ENCODE peak calls at places on chromosomes 13 and 19, in six cellular contexts. One of them, this sample, is unnamed. For H3K9me3, the result is how much of the 10 kb centered on the place peaks cover.

GRCh38 chr13:106640515-106640914 is 72.6 kb upstream of the ARGLU1 start:
- DNase-seq in pancreas: no peak
- DNase-seq in WERI-Rb-1: no peak
- DNase-seq in tibial artery: no peak
- DNase-seq in heart right ventricle: no peak
- DNase-seq in IMR-90: no peak
- DNase-seq in this sample: no peak

GRCh38 chr19:49564616-49565045 is 15.7 kb downstream of the NOSIP start:
- DNase-seq in pancreas: no peak
- DNase-seq in IMR-90: no peak
- DNase-seq in heart right ventricle: no peak
- DNase-seq in tibial artery: no peak
- DNase-seq in WERI-Rb-1: no peak
- DNase-seq in this sample: no peak

GRCh38 chr19:36449059-36449670 is 30.7 kb upstream of the ZFP82 start:
- DNase-seq in heart right ventricle: no peak
- DNase-seq in WERI-Rb-1: no peak
- DNase-seq in tibial artery: no peak
- DNase-seq in IMR-90: no peak
- DNase-seq in pancreas: no peak
- DNase-seq in this sample: no peak

GRCh38 chr13:24036115-24036514 is 124.4 kb upstream of the SPATA13 start:
- DNase-seq in WERI-Rb-1: no peak
- DNase-seq in pancreas: no peak
- DNase-seq in heart right ventricle: no peak
- DNase-seq in IMR-90: peak
- DNase-seq in tibial artery: no peak
- DNase-seq in this sample: no peak

GRCh38 chr13:113726961-113727411 is 32.0 kb upstream of the TMEM255B start:
- DNase-seq in heart right ventricle: no peak
- DNase-seq in pancreas: peak
- DNase-seq in WERI-Rb-1: peak
- DNase-seq in IMR-90: peak
- DNase-seq in tibial artery: no peak
- DNase-seq in this sample: no peak

GRCh38 chr13:110914293-110915056 is 394 bp downstream of the ANKRD10 start:
- DNase-seq in WERI-Rb-1: peak
- DNase-seq in pancreas: peak
- DNase-seq in heart right ventricle: peak
- DNase-seq in IMR-90: peak
- DNase-seq in tibial artery: peak
- DNase-seq in this sample: peak

GRCh38 chr19:31110331-31110730 is 238.9 kb downstream of the TSHZ3 start:
- DNase-seq in heart right ventricle: no peak
- DNase-seq in pancreas: no peak
- DNase-seq in tibial artery: no peak
- DNase-seq in IMR-90: peak
- DNase-seq in WERI-Rb-1: peak
- DNase-seq in this sample: no peak

GRCh38 chr19:57338798-57339378 is 12.2 kb upstream of the ZNF304 start:
- DNase-seq in IMR-90: peak
- DNase-seq in WERI-Rb-1: no peak
- DNase-seq in tibial artery: no peak
- DNase-seq in heart right ventricle: peak
- DNase-seq in pancreas: no peak
- DNase-seq in this sample: no peak

GRCh38 chr13:29457299-29457698 is 138.2 kb downstream of the SLC7A1 start:
- DNase-seq in WERI-Rb-1: no peak
- DNase-seq in pancreas: no peak
- DNase-seq in heart right ventricle: no peak
- DNase-seq in IMR-90: peak
- DNase-seq in tibial artery: no peak
- DNase-seq in this sample: no peak

GRCh38 chr13:67383358-67383757 is 153.2 kb upstream of the PCDH9 start:
- DNase-seq in IMR-90: peak
- DNase-seq in pancreas: no peak
- DNase-seq in WERI-Rb-1: no peak
- DNase-seq in heart right ventricle: no peak
- DNase-seq in tibial artery: no peak
- DNase-seq in this sample: no peak

GRCh38 chr19:37932985-37933953 is 26.3 kb downstream of the SIPA1L3 start:
- DNase-seq in pancreas: peak
- DNase-seq in IMR-90: peak
- DNase-seq in heart right ventricle: no peak
- DNase-seq in WERI-Rb-1: no peak
- DNase-seq in tibial artery: no peak
- DNase-seq in this sample: peak

GRCh38 chr19:54164369-54165068 is 5.0 kb upstream of the LENG1 start:
- DNase-seq in IMR-90: peak
- DNase-seq in heart right ventricle: peak
- DNase-seq in WERI-Rb-1: no peak
- DNase-seq in pancreas: peak
- DNase-seq in tibial artery: no peak
- DNase-seq in this sample: peak

DNA sequence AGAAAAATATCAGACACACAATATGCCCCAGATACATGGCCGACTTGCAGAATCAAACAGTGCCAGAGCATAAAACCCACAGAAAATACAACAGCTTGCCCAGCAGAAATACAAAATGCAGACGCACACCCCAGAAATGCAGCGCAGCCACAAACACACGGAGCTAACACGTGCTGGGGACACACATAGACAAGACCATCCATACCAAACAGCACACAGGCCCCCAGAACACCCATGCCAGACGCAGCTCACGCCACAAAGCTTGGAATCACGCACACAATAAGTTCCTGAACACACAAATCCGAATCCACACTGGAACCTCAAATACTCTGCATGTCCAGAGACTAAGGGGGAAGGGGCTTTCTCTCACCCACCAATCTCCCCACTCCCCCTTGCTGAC is 17.1 kb downstream of the CCDC97 start:
- DNase-seq in heart right ventricle: no peak
- DNase-seq in tibial artery: no peak
- DNase-seq in pancreas: no peak
- DNase-seq in WERI-Rb-1: no peak
- DNase-seq in IMR-90: no peak
- DNase-seq in this sample: no peak
- H3K4me3 ChIP-seq in heart right ventricle: peak
- H3K4me3 ChIP-seq in tibial artery: peak
- H3K4me3 ChIP-seq in pancreas: peak
- H3K4me3 ChIP-seq in WERI-Rb-1: no peak
- H3K4me3 ChIP-seq in IMR-90: no peak
- H3K4me3 ChIP-seq in this sample: peak

GRCh38 chr19:6788896-6789295 is 16.4 kb downstream of the VAV1 start:
- DNase-seq in pancreas: no peak
- DNase-seq in tibial artery: no peak
- DNase-seq in IMR-90: no peak
- DNase-seq in heart right ventricle: no peak
- DNase-seq in WERI-Rb-1: no peak
- DNase-seq in this sample: no peak
- H3K27ac ChIP-seq in pancreas: no peak
- H3K27ac ChIP-seq in tibial artery: no peak
- H3K27ac ChIP-seq in IMR-90: no peak
- H3K27ac ChIP-seq in heart right ventricle: no peak
- H3K27ac ChIP-seq in WERI-Rb-1: no peak
- H3K27ac ChIP-seq in this sample: no peak

GRCh38 chr13:38012096-38012495 is 142.5 kb upstream of the TRPC4 start:
- DNase-seq in tibial artery: no peak
- DNase-seq in heart right ventricle: no peak
- DNase-seq in pancreas: no peak
- DNase-seq in WERI-Rb-1: no peak
- DNase-seq in IMR-90: no peak
- DNase-seq in this sample: no peak

GRCh38 chr13:38013676-38014075 is 144.1 kb upstream of the TRPC4 start:
- DNase-seq in heart right ventricle: no peak
- DNase-seq in pancreas: no peak
- DNase-seq in tibial artery: no peak
- DNase-seq in IMR-90: no peak
- DNase-seq in WERI-Rb-1: no peak
- DNase-seq in this sample: no peak

GRCh38 chr13:38017320-38017719 is 147.7 kb upstream of the TRPC4 start:
- DNase-seq in tibial artery: no peak
- DNase-seq in heart right ventricle: no peak
- DNase-seq in pancreas: no peak
- DNase-seq in WERI-Rb-1: no peak
- DNase-seq in IMR-90: no peak
- DNase-seq in this sample: no peak
- H3K9me3 ChIP-seq in tibial artery: under half
- H3K9me3 ChIP-seq in heart right ventricle: under half
- H3K9me3 ChIP-seq in pancreas: under half
- H3K9me3 ChIP-seq in WERI-Rb-1: under half
- H3K9me3 ChIP-seq in IMR-90: under half
- H3K9me3 ChIP-seq in this sample: under half

DNA sequence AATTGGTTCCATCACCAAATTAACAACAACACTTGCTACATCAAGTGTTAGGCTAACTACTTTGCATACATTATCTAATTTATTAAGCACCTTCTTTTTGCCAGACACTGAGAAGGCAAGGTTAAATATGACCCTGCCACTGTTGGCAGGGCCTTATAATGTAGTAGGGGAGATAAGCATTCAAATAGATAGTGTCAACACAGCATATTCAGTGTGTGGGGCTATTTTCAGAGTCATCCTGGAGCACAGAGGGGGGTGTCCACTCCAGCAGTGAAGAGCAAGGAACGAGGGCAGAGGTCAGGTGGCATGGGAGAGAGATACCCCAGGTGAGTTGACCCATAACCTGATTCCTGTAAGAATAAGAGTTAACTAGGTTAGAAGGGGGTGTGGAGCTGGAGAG is 121.6 kb downstream of the COG6 start:
- DNase-seq in WERI-Rb-1: no peak
- DNase-seq in tibial artery: no peak
- DNase-seq in IMR-90: no peak
- DNase-seq in pancreas: no peak
- DNase-seq in heart right ventricle: no peak
- DNase-seq in this sample: no peak
- H3K4me3 ChIP-seq in WERI-Rb-1: no peak
- H3K4me3 ChIP-seq in tibial artery: no peak
- H3K4me3 ChIP-seq in IMR-90: no peak
- H3K4me3 ChIP-seq in pancreas: no peak
- H3K4me3 ChIP-seq in heart right ventricle: no peak
- H3K4me3 ChIP-seq in this sample: no peak

GRCh38 chr19:45972081-45972943 is 1.4 kb downstream of the NOVA2 start:
- DNase-seq in WERI-Rb-1: peak
- DNase-seq in IMR-90: no peak
- DNase-seq in heart right ventricle: peak
- DNase-seq in tibial artery: no peak
- DNase-seq in pancreas: no peak
- DNase-seq in this sample: no peak
- H3K27ac ChIP-seq in WERI-Rb-1: no peak
- H3K27ac ChIP-seq in IMR-90: no peak
- H3K27ac ChIP-seq in heart right ventricle: peak
- H3K27ac ChIP-seq in tibial artery: no peak
- H3K27ac ChIP-seq in pancreas: no peak
- H3K27ac ChIP-seq in this sample: peak